ENCODE peak calls at places on chromosomes 3 and 15, in four cellular contexts. One of them, this sample, is unnamed.

GRCh38 chr15:52481915-52482314 is 46.8 kb downstream of the MYO5A start:
- DNase-seq in SK-N-SH: no peak
- DNase-seq in CD8-positive, alpha-beta T cell: peak; percentile 31
- DNase-seq in GM23248: peak; percentile 83
- DNase-seq in this sample: no peak

GRCh38 chr3:41274944-41275668 is 75.8 kb downstream of the CTNNB1 start:
- DNase-seq in CD8-positive, alpha-beta T cell: no peak
- DNase-seq in GM23248: peak; percentile 88
- DNase-seq in SK-N-SH: no peak
- DNase-seq in this sample: no peak

GRCh38 chr15:100285641-100286295 is 56.0 kb downstream of the ADAMTS17 start:
- DNase-seq in SK-N-SH: no peak
- DNase-seq in GM23248: no peak
- DNase-seq in CD8-positive, alpha-beta T cell: no peak
- DNase-seq in this sample: no peak

GRCh38 chr3:134794950-134795775 is at the start of gene EPHB1:
- DNase-seq in CD8-positive, alpha-beta T cell: peak; percentile 4
- DNase-seq in SK-N-SH: peak; percentile 87
- DNase-seq in GM23248: peak; percentile 95
- DNase-seq in this sample: peak; percentile 80

GRCh38 chr3:194632211-194632982 is 822 bp downstream of the TMEM44 start:
- DNase-seq in CD8-positive, alpha-beta T cell: no peak
- DNase-seq in SK-N-SH: no peak
- DNase-seq in GM23248: peak; percentile 66
- DNase-seq in this sample: no peak

GRCh38 chr3:127699098-127699945 is 26.6 kb downstream of the ABTB1 start:
- DNase-seq in GM23248: peak; percentile 49
- DNase-seq in SK-N-SH: no peak
- DNase-seq in CD8-positive, alpha-beta T cell: no peak
- DNase-seq in this sample: no peak

GRCh38 chr3:14789221-14789620 is 29.5 kb upstream of the FGD5 start:
- DNase-seq in GM23248: no peak
- DNase-seq in SK-N-SH: no peak
- DNase-seq in CD8-positive, alpha-beta T cell: no peak
- DNase-seq in this sample: no peak

GRCh38 chr3:52388348-52388821 is 56.5 kb downstream of the SEMA3G start:
- DNase-seq in CD8-positive, alpha-beta T cell: no peak
- DNase-seq in SK-N-SH: no peak
- DNase-seq in GM23248: no peak
- DNase-seq in this sample: no peak

GRCh38 chr15:84600331-84600686 is 500 bp upstream of the ZSCAN2 start:
- DNase-seq in GM23248: peak; percentile 96
- DNase-seq in CD8-positive, alpha-beta T cell: peak; percentile 2
- DNase-seq in SK-N-SH: peak; percentile 83
- DNase-seq in this sample: peak; percentile 81

GRCh38 chr15:49847937-49848823 is 227.3 kb downstream of the DTWD1 start:
- DNase-seq in SK-N-SH: no peak
- DNase-seq in GM23248: peak; percentile 94
- DNase-seq in CD8-positive, alpha-beta T cell: no peak
- DNase-seq in this sample: no peak

GRCh38 chr15:63735449-63735848 is 98.3 kb downstream of the HERC1 start:
- DNase-seq in GM23248: no peak
- DNase-seq in SK-N-SH: no peak
- DNase-seq in CD8-positive, alpha-beta T cell: no peak
- DNase-seq in this sample: no peak

GRCh38 chr15:71708052-71708432 is 102.3 kb upstream of the NR2E3 start:
- DNase-seq in SK-N-SH: no peak
- DNase-seq in GM23248: peak; percentile 33
- DNase-seq in CD8-positive, alpha-beta T cell: no peak
- DNase-seq in this sample: no peak

GRCh38 chr3:44416031-44417030 is 61.1 kb downstream of the ZNF445 start:
- DNase-seq in SK-N-SH: no peak
- DNase-seq in CD8-positive, alpha-beta T cell: no peak
- DNase-seq in GM23248: no peak
- DNase-seq in this sample: no peak

GRCh38 chr15:58840048-58840447 is 68.9 kb downstream of the MINDY2 start:
- DNase-seq in CD8-positive, alpha-beta T cell: no peak
- DNase-seq in GM23248: no peak
- DNase-seq in SK-N-SH: no peak
- DNase-seq in this sample: no peak

GRCh38 chr3:50205719-50206276 is 727 bp downstream of the SLC38A3 start:
- DNase-seq in SK-N-SH: peak; percentile 62
- DNase-seq in CD8-positive, alpha-beta T cell: peak; percentile 16
- DNase-seq in GM23248: no peak
- DNase-seq in this sample: no peak

GRCh38 chr15:58077427-58077826 is 11.9 kb upstream of the ALDH1A2 start:
- DNase-seq in SK-N-SH: no peak
- DNase-seq in CD8-positive, alpha-beta T cell: no peak
- DNase-seq in GM23248: no peak
- DNase-seq in this sample: no peak

GRCh38 chr15:101820781-101821180 is 8.8 kb downstream of the OR4F15 start:
- DNase-seq in CD8-positive, alpha-beta T cell: no peak
- DNase-seq in GM23248: no peak
- DNase-seq in SK-N-SH: no peak
- DNase-seq in this sample: no peak

GRCh38 chr3:98799479-98799878 is 36.3 kb downstream of the ST3GAL6 start:
- DNase-seq in SK-N-SH: no peak
- DNase-seq in GM23248: no peak
- DNase-seq in CD8-positive, alpha-beta T cell: no peak
- DNase-seq in this sample: no peak

GRCh38 chr3:45817788-45818523 is 21.6 kb upstream of the SLC6A20 start:
- DNase-seq in CD8-positive, alpha-beta T cell: no peak
- DNase-seq in GM23248: peak; percentile 94
- DNase-seq in SK-N-SH: no peak
- DNase-seq in this sample: no peak

GRCh38 chr3:31455524-31455923 is 77.2 kb upstream of the STT3B start:
- DNase-seq in GM23248: no peak
- DNase-seq in SK-N-SH: no peak
- DNase-seq in CD8-positive, alpha-beta T cell: no peak
- DNase-seq in this sample: no peak

GRCh38 chr3:75242012-75242411 is 422.1 kb upstream of the FRG2C start:
- DNase-seq in CD8-positive, alpha-beta T cell: no peak
- DNase-seq in SK-N-SH: no peak
- DNase-seq in GM23248: no peak
- DNase-seq in this sample: no peak

GRCh38 chr3:37984051-37984450 is 6.5 kb upstream of the VILL start:
- DNase-seq in SK-N-SH: no peak
- DNase-seq in GM23248: no peak
- DNase-seq in CD8-positive, alpha-beta T cell: no peak
- DNase-seq in this sample: no peak

GRCh38 chr3:72309626-72310025 is 524.7 kb upstream of the PROK2 start:
- DNase-seq in CD8-positive, alpha-beta T cell: no peak
- DNase-seq in SK-N-SH: no peak
- DNase-seq in GM23248: no peak
- DNase-seq in this sample: no peak
- H3K4me3 ChIP-seq in CD8-positive, alpha-beta T cell: no peak overlapping the region
- H3K4me3 ChIP-seq in SK-N-SH: no peak overlapping the region
- H3K4me3 ChIP-seq in GM23248: no peak overlapping the region
- H3K4me3 ChIP-seq in this sample: no peak overlapping the region

GRCh38 chr15:88636039-88636438 is 2.8 kb upstream of the ISG20 start:
- DNase-seq in SK-N-SH: no peak
- DNase-seq in GM23248: no peak
- DNase-seq in CD8-positive, alpha-beta T cell: peak; percentile 63
- DNase-seq in this sample: no peak
- H3K4me3 ChIP-seq in SK-N-SH: no peak overlapping the region
- H3K4me3 ChIP-seq in GM23248: no peak overlapping the region
- H3K4me3 ChIP-seq in CD8-positive, alpha-beta T cell: peak overlapping the region; percentile 63
- H3K4me3 ChIP-seq in this sample: no peak overlapping the region

DNA sequence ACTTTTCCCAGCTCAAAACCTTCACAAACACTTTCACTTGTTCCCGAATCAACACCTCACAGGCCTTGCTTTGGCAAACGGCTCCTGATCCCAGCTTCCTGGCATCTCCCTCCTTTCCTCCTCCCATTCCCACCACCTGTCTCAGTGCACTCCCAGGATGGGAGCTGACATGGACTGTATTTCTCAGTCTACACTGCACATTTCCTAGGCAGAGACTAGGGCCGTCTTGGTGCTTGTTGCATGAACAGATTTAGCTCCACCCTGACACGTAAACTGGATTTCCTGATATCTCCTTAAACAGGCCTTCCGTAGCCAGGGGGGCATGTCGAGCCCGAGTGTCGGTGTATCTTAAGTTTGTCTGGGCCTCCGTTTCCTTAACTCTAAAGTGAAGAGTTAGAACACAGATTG is 790 bp upstream of the WHAMM start:
- DNase-seq in SK-N-SH: no peak
- DNase-seq in CD8-positive, alpha-beta T cell: no peak
- DNase-seq in GM23248: no peak
- DNase-seq in this sample: no peak
- H3K4me3 ChIP-seq in SK-N-SH: no peak overlapping the region
- H3K4me3 ChIP-seq in CD8-positive, alpha-beta T cell: no peak overlapping the region
- H3K4me3 ChIP-seq in GM23248: no peak overlapping the region
- H3K4me3 ChIP-seq in this sample: peak overlapping the region; percentile 91

GRCh38 chr15:73996267-73996666 is 1.8 kb downstream of the PML start:
- DNase-seq in GM23248: peak; percentile 14
- DNase-seq in CD8-positive, alpha-beta T cell: no peak
- DNase-seq in SK-N-SH: no peak
- DNase-seq in this sample: no peak
- H3K4me3 ChIP-seq in GM23248: peak overlapping the region; percentile 91
- H3K4me3 ChIP-seq in CD8-positive, alpha-beta T cell: no peak overlapping the region
- H3K4me3 ChIP-seq in SK-N-SH: peak overlapping the region; percentile 82
- H3K4me3 ChIP-seq in this sample: no peak overlapping the region

GRCh38 chr15:40405501-40406381 is at the start of gene IVD:
- DNase-seq in CD8-positive, alpha-beta T cell: peak; percentile 79
- DNase-seq in SK-N-SH: peak; percentile 100
- DNase-seq in GM23248: peak; percentile 99
- DNase-seq in this sample: peak; percentile 98
- H3K4me3 ChIP-seq in CD8-positive, alpha-beta T cell: peak within 1 kb of the TSS; percentile 81
- H3K4me3 ChIP-seq in SK-N-SH: peak within 1 kb of the TSS; percentile 82
- H3K4me3 ChIP-seq in GM23248: peak within 1 kb of the TSS; percentile 90
- H3K4me3 ChIP-seq in this sample: peak within 1 kb of the TSS; percentile 97

GRCh38 chr15:55496716-55497115 is 11.3 kb downstream of the DNAAF4 start:
- DNase-seq in SK-N-SH: no peak
- DNase-seq in CD8-positive, alpha-beta T cell: no peak
- DNase-seq in GM23248: no peak
- DNase-seq in this sample: no peak

GRCh38 chr15:55494927-55495326 is 13.1 kb downstream of the DNAAF4 start:
- DNase-seq in SK-N-SH: no peak
- DNase-seq in CD8-positive, alpha-beta T cell: no peak
- DNase-seq in GM23248: no peak
- DNase-seq in this sample: no peak

GRCh38 chr15:55499158-55499557 is 8.9 kb downstream of the DNAAF4 start:
- DNase-seq in SK-N-SH: no peak
- DNase-seq in CD8-positive, alpha-beta T cell: no peak
- DNase-seq in GM23248: no peak
- DNase-seq in this sample: no peak
- H3K4me3 ChIP-seq in SK-N-SH: no peak overlapping the region
- H3K4me3 ChIP-seq in CD8-positive, alpha-beta T cell: no peak overlapping the region
- H3K4me3 ChIP-seq in GM23248: no peak overlapping the region
- H3K4me3 ChIP-seq in this sample: peak overlapping the region; percentile 90

GRCh38 chr3:70000563-70001081 is 1.1 kb downstream of the SAMMSON start:
- DNase-seq in CD8-positive, alpha-beta T cell: no peak
- DNase-seq in GM23248: no peak
- DNase-seq in SK-N-SH: no peak
- DNase-seq in this sample: no peak

GRCh38 chr3:69999191-70000027 is at the start of gene SAMMSON:
- DNase-seq in SK-N-SH: no peak
- DNase-seq in CD8-positive, alpha-beta T cell: no peak
- DNase-seq in GM23248: peak; percentile 14
- DNase-seq in this sample: no peak

GRCh38 chr3:69997486-69998307 is 1.8 kb upstream of the SAMMSON start:
- DNase-seq in GM23248: no peak
- DNase-seq in CD8-positive, alpha-beta T cell: no peak
- DNase-seq in SK-N-SH: peak; percentile 47
- DNase-seq in this sample: peak; percentile 27

GRCh38 chr3:69998759-69999158 is 774 bp upstream of the SAMMSON start:
- DNase-seq in SK-N-SH: no peak
- DNase-seq in CD8-positive, alpha-beta T cell: no peak
- DNase-seq in GM23248: no peak
- DNase-seq in this sample: no peak

DNA sequence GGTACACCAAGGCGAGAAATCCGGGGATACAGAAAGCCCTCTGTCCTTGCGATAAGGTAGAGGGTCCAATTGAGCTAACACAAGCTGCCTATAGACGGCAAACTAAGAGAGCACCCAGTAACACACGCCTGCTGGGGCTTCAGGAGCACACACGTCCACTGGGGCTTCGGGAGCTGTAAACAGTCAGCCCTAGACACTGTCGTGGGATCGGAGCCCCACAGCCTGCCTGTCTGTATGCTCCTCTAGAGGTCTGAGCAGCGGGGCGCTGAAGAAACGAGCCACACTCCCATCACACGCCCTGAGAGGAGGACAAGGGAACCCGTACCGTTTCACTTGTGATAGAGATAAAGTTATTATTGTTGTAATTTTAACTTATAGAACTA is 486 bp downstream of the SAMMSON start:
- DNase-seq in SK-N-SH: no peak
- DNase-seq in GM23248: no peak
- DNase-seq in CD8-positive, alpha-beta T cell: no peak
- DNase-seq in this sample: no peak
- H3K4me3 ChIP-seq in SK-N-SH: no peak overlapping the region
- H3K4me3 ChIP-seq in GM23248: no peak overlapping the region
- H3K4me3 ChIP-seq in CD8-positive, alpha-beta T cell: no peak overlapping the region
- H3K4me3 ChIP-seq in this sample: no peak overlapping the region

GRCh38 chr3:109356442-109357155 is 19.3 kb upstream of the DPPA4 start:
- DNase-seq in CD8-positive, alpha-beta T cell: no peak
- DNase-seq in SK-N-SH: no peak
- DNase-seq in GM23248: no peak
- DNase-seq in this sample: no peak

GRCh38 chr3:109353057-109353456 is 15.7 kb upstream of the DPPA4 start:
- DNase-seq in GM23248: no peak
- DNase-seq in SK-N-SH: no peak
- DNase-seq in CD8-positive, alpha-beta T cell: no peak
- DNase-seq in this sample: no peak

GRCh38 chr3:109351231-109351630 is 13.9 kb upstream of the DPPA4 start:
- DNase-seq in SK-N-SH: no peak
- DNase-seq in CD8-positive, alpha-beta T cell: no peak
- DNase-seq in GM23248: no peak
- DNase-seq in this sample: no peak

DNA sequence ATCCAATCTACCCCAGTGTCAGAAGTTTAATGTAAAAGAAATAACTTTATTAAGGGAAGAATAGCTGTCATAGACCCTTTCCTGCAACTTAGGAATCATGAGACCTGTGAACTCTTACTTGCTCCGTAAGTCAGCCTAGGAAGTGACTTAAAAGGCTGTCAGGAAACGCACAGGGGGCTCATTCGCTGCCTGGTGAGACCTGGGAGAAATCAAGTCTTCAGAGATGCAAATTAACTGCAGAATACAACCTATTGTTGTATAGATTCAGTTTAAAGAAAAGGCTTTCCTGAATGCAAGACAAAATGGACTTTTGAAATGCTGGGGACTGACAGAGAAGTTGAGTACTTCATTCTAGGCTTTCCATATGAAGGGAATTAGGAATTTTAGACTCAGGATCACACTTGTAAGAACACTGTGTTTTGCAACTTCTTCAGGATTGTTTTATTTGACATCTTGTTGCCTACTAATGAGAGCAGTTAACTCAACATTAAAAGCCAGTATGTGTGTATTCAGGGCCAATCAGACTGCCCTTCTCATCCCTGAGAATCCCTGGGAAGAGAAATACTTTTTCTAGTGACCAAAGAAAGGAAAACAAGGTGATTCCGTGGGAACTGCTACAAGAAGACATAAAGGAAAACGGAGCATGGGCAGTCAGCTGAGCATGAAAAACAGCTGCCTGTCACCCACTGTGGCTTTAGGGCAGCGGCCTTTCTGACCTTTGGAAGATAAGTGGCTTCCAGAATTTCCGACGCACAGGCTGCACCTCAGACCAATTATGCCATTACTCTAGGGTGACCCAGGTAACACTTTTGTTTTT is 18.5 kb upstream of the DPPA4 start:
- DNase-seq in CD8-positive, alpha-beta T cell: no peak
- DNase-seq in SK-N-SH: no peak
- DNase-seq in GM23248: no peak
- DNase-seq in this sample: no peak
- H3K4me3 ChIP-seq in CD8-positive, alpha-beta T cell: no peak overlapping the region
- H3K4me3 ChIP-seq in SK-N-SH: no peak overlapping the region
- H3K4me3 ChIP-seq in GM23248: no peak overlapping the region
- H3K4me3 ChIP-seq in this sample: no peak overlapping the region